ENCODE peak calls at places on chromosomes 3 and 15, in five cellular contexts. One of them, this sample, is unnamed.

GRCh38 chr15:69860316-69860715 is 237.4 kb downstream of the TLE3 start:
- DNase-seq in body of pancreas: no peak
- DNase-seq in stomach: no peak
- DNase-seq in IMR-90: no peak
- DNase-seq in HCT116: no peak
- DNase-seq in this sample: no peak

GRCh38 chr15:20340931-20341661 is 200.5 kb downstream of the GOLGA6L6 start:
- DNase-seq in body of pancreas: peak
- DNase-seq in stomach: peak
- DNase-seq in IMR-90: no peak
- DNase-seq in HCT116: no peak
- DNase-seq in this sample: no peak

GRCh38 chr15:76150508-76150907 is 90.7 kb downstream of the TMEM266 start:
- DNase-seq in body of pancreas: peak
- DNase-seq in stomach: peak
- DNase-seq in IMR-90: no peak
- DNase-seq in HCT116: no peak
- DNase-seq in this sample: no peak

GRCh38 chr15:60975951-60976350 is 253.2 kb downstream of the RORA start:
- DNase-seq in body of pancreas: no peak
- DNase-seq in stomach: no peak
- DNase-seq in IMR-90: no peak
- DNase-seq in HCT116: no peak
- DNase-seq in this sample: no peak

GRCh38 chr3:184240384-184241140 is 8.2 kb downstream of the ALG3 start:
- DNase-seq in body of pancreas: no peak
- DNase-seq in stomach: no peak
- DNase-seq in IMR-90: peak
- DNase-seq in HCT116: no peak
- DNase-seq in this sample: no peak

GRCh38 chr3:152737021-152737908 is 97.7 kb upstream of the P2RY1 start:
- DNase-seq in body of pancreas: peak
- DNase-seq in stomach: no peak
- DNase-seq in IMR-90: peak
- DNase-seq in HCT116: peak
- DNase-seq in this sample: peak

GRCh38 chr3:24180616-24181015 is 235.5 kb downstream of the NR1D2 start:
- DNase-seq in body of pancreas: no peak
- DNase-seq in stomach: no peak
- DNase-seq in IMR-90: no peak
- DNase-seq in HCT116: no peak
- DNase-seq in this sample: no peak

GRCh38 chr3:193522473-193522872 is 32.2 kb downstream of the ATP13A4 start:
- DNase-seq in body of pancreas: no peak
- DNase-seq in stomach: no peak
- DNase-seq in IMR-90: no peak
- DNase-seq in HCT116: no peak
- DNase-seq in this sample: no peak

GRCh38 chr3:174232658-174233429 is 626.3 kb upstream of the NAALADL2 start:
- DNase-seq in body of pancreas: no peak
- DNase-seq in stomach: no peak
- DNase-seq in IMR-90: no peak
- DNase-seq in HCT116: no peak
- DNase-seq in this sample: no peak

GRCh38 chr3:59046839-59047238 is 3.0 kb downstream of the CFAP20DC start:
- DNase-seq in body of pancreas: no peak
- DNase-seq in stomach: no peak
- DNase-seq in IMR-90: no peak
- DNase-seq in HCT116: no peak
- DNase-seq in this sample: no peak

GRCh38 chr3:59052803-59053411 is 3.1 kb upstream of the CFAP20DC start:
- DNase-seq in body of pancreas: peak
- DNase-seq in stomach: no peak
- DNase-seq in IMR-90: peak
- DNase-seq in HCT116: peak
- DNase-seq in this sample: no peak

DNA sequence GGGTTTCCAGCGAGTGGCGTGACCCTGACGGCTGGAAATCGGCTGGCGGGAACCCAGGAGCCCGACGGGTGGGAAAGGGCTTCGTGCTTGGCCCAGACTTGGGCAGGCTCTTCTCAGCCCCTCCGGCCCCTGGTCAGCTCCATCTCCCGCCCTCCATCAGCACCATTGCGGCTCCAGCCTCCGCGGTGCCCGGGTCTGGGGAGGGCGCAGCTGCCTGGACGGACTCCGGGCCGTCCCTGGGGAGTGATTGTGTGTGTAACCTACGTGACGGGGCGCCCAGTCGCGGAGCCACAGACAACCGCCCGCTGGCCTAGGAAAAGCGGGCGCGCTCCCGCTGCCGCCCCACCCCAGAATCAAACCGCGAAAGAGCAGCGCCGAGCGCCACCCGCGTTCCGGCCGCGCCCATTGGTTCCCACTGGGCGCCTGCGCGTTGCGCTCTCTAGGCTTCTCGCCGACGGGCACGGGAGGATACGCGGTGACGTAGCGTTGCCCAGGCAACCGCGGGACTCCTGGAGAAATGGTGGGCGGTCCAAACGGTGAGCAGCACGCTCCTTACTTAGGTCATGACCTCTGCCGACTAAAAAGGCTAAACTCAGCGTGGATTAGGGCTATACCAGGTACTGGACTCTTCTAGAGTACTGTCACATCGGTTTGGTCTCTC is at the start of gene CFAP20DC:
- DNase-seq in body of pancreas: peak
- DNase-seq in stomach: peak
- DNase-seq in IMR-90: peak
- DNase-seq in HCT116: peak
- DNase-seq in this sample: peak
- TF ChIP-seq POLR2A in body of pancreas: peak
- TF ChIP-seq POLR2A in stomach: peak
- TF ChIP-seq POLR2A in IMR-90: peak
- TF ChIP-seq POLR2A in HCT116: peak
- TF ChIP-seq POLR2A in this sample: peak

GRCh38 chr15:49645937-49646336 is 25.1 kb downstream of the DTWD1 start:
- DNase-seq in body of pancreas: peak
- DNase-seq in stomach: peak
- DNase-seq in IMR-90: peak
- DNase-seq in HCT116: no peak
- DNase-seq in this sample: no peak
- TF ChIP-seq POLR2A in body of pancreas: no peak
- TF ChIP-seq POLR2A in stomach: no peak
- TF ChIP-seq POLR2A in IMR-90: no peak
- TF ChIP-seq POLR2A in HCT116: no peak
- TF ChIP-seq POLR2A in this sample: no peak

GRCh38 chr3:8963137-8963853 is at the start of gene RAD18:
- DNase-seq in body of pancreas: peak
- DNase-seq in stomach: peak
- DNase-seq in IMR-90: peak
- DNase-seq in HCT116: peak
- DNase-seq in this sample: peak
- TF ChIP-seq POLR2A in body of pancreas: no peak
- TF ChIP-seq POLR2A in stomach: no peak
- TF ChIP-seq POLR2A in IMR-90: peak
- TF ChIP-seq POLR2A in HCT116: peak
- TF ChIP-seq POLR2A in this sample: peak

GRCh38 chr15:41936649-41937567 is 35.4 kb downstream of the EHD4 start:
- DNase-seq in body of pancreas: peak
- DNase-seq in stomach: peak
- DNase-seq in IMR-90: peak
- DNase-seq in HCT116: no peak
- DNase-seq in this sample: no peak
- TF ChIP-seq POLR2A in body of pancreas: no peak
- TF ChIP-seq POLR2A in stomach: no peak
- TF ChIP-seq POLR2A in IMR-90: no peak
- TF ChIP-seq POLR2A in HCT116: no peak
- TF ChIP-seq POLR2A in this sample: no peak

GRCh38 chr15:70892912-70893560 is 410 bp downstream of the LRRC49 start:
- DNase-seq in body of pancreas: no peak
- DNase-seq in stomach: no peak
- DNase-seq in IMR-90: peak
- DNase-seq in HCT116: no peak
- DNase-seq in this sample: no peak

DNA sequence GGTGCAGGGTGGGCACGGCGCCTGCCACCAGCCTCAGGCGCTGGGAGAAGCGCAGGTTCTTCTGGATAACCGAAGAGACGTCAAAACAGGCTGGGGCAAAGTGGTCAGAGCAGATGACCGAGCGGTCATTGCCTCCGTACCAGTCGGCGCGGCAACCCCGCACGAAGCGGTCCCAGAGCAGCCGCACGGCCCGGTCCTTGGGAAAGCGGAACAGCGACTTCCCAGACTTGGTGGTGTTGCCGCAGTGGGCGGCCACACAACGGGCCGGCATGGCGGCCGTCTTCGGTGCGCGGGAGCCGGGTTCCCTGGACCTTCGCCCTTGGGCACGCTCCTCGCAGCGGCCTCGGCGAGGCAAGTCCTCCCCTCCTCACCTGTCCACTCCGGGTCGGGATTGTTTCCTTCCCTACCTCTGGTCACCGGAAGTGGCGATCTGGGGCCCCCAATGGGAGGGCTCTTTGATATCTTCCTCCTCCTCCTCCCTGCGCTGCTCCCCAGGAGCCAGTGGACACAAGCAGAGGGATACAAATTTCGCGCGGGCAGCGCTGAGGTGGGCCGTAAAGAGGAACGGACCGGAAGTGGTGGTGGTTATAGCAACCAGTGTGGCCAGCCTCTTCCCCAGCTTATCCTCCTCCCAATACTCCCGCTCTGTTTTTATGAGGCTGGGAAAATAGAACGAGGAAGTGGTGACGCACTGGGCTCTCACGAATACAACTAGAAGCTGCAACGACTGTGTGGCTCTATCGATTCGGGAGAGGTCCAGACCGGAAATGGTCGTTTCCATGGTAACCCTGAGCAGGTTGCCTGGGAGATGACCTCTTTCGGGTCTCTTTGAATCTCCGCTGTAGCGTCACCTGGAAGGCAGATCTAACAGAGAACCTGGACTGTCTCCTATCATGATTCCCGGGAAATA is at the start of the genes LRRC49 and THAP10:
- DNase-seq in body of pancreas: peak
- DNase-seq in stomach: peak
- DNase-seq in IMR-90: peak
- DNase-seq in HCT116: peak
- DNase-seq in this sample: peak
- TF ChIP-seq POLR2A in body of pancreas: no peak
- TF ChIP-seq POLR2A in stomach: no peak
- TF ChIP-seq POLR2A in IMR-90: peak
- TF ChIP-seq POLR2A in HCT116: no peak
- TF ChIP-seq POLR2A in this sample: peak

DNA sequence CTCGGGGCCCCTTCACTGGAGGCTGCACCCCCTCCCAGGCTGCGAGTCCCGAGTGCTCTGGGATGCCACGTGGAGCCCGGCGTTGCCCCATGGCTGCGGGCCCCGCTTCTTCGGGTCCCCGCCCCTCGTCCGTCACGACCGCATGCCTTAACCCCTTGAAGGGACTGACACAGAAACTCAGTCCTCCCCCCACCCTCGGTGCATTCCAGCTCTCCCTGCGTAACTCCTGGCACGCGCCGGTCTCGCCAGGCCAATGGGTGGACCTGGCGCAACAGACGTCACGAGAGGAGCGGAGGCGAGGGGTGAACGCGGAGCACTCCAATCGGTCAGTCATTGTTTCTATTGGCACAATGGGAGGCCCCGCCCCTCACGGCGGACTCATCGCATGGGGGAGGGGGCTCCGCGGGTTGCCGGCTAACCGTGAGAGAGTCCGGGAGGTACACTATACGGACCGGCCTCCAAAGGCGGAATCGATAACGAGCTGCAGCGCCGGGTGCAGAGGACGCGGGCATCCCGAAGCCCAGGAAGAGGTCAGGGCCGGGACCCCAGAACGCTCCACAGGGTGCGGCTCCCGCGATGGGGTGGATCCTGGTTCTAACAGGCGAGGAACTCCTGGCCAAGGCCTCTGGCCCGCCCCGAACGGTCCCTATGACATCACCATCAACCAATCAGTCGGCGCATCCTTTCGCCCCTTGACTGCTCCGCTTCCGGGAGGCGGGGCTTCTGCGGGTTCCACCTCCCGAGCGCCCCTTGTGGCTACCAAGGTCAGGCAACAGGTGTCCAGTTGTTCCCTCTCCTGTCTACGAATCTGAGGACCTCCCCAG is 1.0 kb upstream of the CELSR3 start:
- DNase-seq in body of pancreas: peak
- DNase-seq in stomach: peak
- DNase-seq in IMR-90: peak
- DNase-seq in HCT116: peak
- DNase-seq in this sample: peak
- TF ChIP-seq POLR2A in body of pancreas: peak
- TF ChIP-seq POLR2A in stomach: no peak
- TF ChIP-seq POLR2A in IMR-90: peak
- TF ChIP-seq POLR2A in HCT116: peak
- TF ChIP-seq POLR2A in this sample: peak

GRCh38 chr15:39587910-39588530 is 7.1 kb downstream of the THBS1 start:
- DNase-seq in body of pancreas: no peak
- DNase-seq in stomach: no peak
- DNase-seq in IMR-90: peak
- DNase-seq in HCT116: no peak
- DNase-seq in this sample: no peak

GRCh38 chr15:39588531-39589192 is 7.8 kb downstream of the THBS1 start:
- DNase-seq in body of pancreas: no peak
- DNase-seq in stomach: no peak
- DNase-seq in IMR-90: peak
- DNase-seq in HCT116: no peak
- DNase-seq in this sample: no peak

GRCh38 chr15:39585871-39586301 is 5.0 kb downstream of the THBS1 start:
- DNase-seq in body of pancreas: no peak
- DNase-seq in stomach: no peak
- DNase-seq in IMR-90: no peak
- DNase-seq in HCT116: no peak
- DNase-seq in this sample: no peak

GRCh38 chr15:39586387-39587171 is 5.7 kb downstream of the THBS1 start:
- DNase-seq in body of pancreas: no peak
- DNase-seq in stomach: no peak
- DNase-seq in IMR-90: peak
- DNase-seq in HCT116: no peak
- DNase-seq in this sample: no peak

DNA sequence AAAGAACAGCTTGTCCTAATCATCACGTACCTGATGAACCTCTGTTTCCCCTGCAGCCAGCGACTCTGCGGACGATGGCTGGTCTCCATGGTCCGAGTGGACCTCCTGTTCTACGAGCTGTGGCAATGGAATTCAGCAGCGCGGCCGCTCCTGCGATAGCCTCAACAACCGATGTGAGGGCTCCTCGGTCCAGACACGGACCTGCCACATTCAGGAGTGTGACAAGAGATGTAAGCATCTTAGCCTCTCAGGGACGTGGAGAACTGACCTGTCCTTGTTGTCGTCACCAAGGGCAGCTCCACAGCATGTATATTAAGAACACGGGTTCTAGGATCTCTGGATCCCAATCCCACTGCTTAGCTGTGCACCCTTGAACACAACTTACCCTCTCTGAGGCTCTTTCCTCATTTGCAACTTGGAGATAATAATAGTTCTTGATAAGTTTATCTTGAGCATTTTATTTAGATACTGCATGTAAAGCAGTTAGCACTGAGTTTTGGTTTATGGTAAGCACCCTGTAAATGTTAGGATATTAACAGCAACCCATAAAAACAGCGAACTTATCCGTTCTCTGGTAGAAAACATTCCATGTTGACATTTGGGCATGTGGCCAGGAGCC is 6.5 kb downstream of the THBS1 start:
- DNase-seq in body of pancreas: no peak
- DNase-seq in stomach: no peak
- DNase-seq in IMR-90: peak
- DNase-seq in HCT116: no peak
- DNase-seq in this sample: no peak
- TF ChIP-seq POLR2A in body of pancreas: no peak
- TF ChIP-seq POLR2A in stomach: no peak
- TF ChIP-seq POLR2A in IMR-90: peak
- TF ChIP-seq POLR2A in HCT116: no peak
- TF ChIP-seq POLR2A in this sample: no peak